ENCODE peak calls at places on chromosomes 2 and 18, in seven cellular contexts. J is HepG2, W is GM23338, T is GM12878, N is upper lobe of left lung, R is Panc1, X is HCT116. A is an unnamed sample. For H3K4me1, the result is how much of the 10 kb centered on the place peaks cover.

GRCh38 chr2:101806123-101806522 is 108.6 kb downstream of the MAP4K4 start:
- ATAC-seq in J (no peak), T (peak), R (no peak), X (peak), W (peak), N (peak), A (no peak)

GRCh38 chr2:197307933-197308521 is 2.6 kb downstream of the ANKRD44 start:
- ATAC-seq in W (no peak), X (no peak), N (no peak), J (no peak), T (peak), R (no peak), A (no peak)

GRCh38 chr2:236904389-236905263 is 181.1 kb upstream of the COPS8 start:
- ATAC-seq in R (no peak), N (no peak), X (no peak), T (no peak), W (no peak), J (no peak), A (no peak)

GRCh38 chr18:7117390-7118355 is at the start of gene LAMA1:
- ATAC-seq in J (peak), X (no peak), W (peak), T (no peak), N (peak), R (peak), A (no peak)

GRCh38 chr18:48621240-48621639 is 82.4 kb downstream of the CTIF start:
- ATAC-seq in J (no peak), N (no peak), R (no peak), W (no peak), X (no peak), T (no peak), A (no peak)

GRCh38 chr2:88852753-88853402 is 161.4 kb downstream of the RPIA start:
- ATAC-seq in R (no peak), N (no peak), T (no peak), W (no peak), J (no peak), X (no peak), A (no peak)

GRCh38 chr18:75478996-75479870 is 51.7 kb upstream of the SMIM21 start:
- ATAC-seq in X (peak), T (peak), R (peak), J (peak), N (peak), W (peak), A (peak)

GRCh38 chr2:74221604-74222299 is 23.3 kb downstream of the MTHFD2 start:
- ATAC-seq in N (no peak), W (peak), J (peak), X (peak), T (peak), R (peak), A (no peak)

GRCh38 chr2:209965723-209966122 is 36.7 kb upstream of the RPE start:
- ATAC-seq in R (no peak), J (no peak), N (no peak), T (no peak), W (no peak), X (no peak), A (no peak)

GRCh38 chr2:14560686-14561085 is 71.8 kb upstream of the LRATD1 start:
- ATAC-seq in T (no peak), W (no peak), X (no peak), N (no peak), R (no peak), J (no peak), A (no peak)

GRCh38 chr18:36350839-36351474 is 53.4 kb downstream of the FHOD3 start:
- ATAC-seq in W (peak), J (no peak), R (no peak), T (peak), N (no peak), X (no peak), A (no peak)

DNA sequence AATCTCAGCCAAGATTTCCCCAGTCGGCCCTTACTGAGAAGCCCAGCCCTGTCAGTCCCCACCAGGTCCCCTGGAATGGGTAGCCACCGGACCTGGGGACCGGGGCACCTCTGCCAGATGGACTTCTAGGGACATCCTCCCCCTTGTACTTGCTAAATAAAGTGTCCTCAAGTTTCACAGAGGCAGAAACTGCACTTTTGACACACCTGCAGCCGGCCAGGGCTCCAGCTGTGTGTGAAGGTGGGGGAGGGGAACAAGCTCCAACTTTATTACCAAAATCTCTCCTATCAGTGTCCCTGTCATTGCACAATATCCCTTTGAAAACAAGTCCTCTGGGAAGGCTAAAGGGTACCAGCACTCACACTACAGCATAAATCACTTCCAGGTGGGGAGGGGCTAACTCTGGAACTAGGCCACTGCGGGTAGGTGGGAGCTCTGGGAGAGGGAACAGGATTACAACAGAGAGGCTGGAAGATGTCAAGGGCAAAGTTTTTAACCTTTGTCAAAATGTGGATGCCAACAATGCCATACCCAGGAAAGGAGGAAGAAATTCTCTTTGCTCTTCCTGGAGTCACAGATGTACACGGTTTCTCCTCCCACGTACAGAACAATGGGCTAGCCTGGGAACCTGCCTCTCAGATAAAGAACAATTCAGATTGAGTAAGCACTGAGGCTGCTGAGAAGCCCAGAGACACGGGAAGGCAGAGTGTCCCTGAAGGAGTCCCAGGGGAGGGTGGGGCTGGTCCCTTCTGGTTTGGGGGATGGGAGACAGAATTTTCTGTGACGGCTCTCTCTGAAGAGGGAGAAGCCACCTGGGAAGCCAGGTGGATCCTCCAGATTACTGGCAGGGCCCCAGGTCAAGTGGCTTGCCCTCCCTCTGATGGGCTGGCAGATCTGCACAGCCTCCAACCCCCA is 11.0 kb downstream of the SDC1 start:
- ATAC-seq in W (no peak), X (no peak), T (peak), N (no peak), R (no peak), J (peak), A (no peak)
- H3K4me1 ChIP-seq in W (under half), X (under half), T (half or more), N (half or more), R (under half), J (half or more), A (under half)

DNA sequence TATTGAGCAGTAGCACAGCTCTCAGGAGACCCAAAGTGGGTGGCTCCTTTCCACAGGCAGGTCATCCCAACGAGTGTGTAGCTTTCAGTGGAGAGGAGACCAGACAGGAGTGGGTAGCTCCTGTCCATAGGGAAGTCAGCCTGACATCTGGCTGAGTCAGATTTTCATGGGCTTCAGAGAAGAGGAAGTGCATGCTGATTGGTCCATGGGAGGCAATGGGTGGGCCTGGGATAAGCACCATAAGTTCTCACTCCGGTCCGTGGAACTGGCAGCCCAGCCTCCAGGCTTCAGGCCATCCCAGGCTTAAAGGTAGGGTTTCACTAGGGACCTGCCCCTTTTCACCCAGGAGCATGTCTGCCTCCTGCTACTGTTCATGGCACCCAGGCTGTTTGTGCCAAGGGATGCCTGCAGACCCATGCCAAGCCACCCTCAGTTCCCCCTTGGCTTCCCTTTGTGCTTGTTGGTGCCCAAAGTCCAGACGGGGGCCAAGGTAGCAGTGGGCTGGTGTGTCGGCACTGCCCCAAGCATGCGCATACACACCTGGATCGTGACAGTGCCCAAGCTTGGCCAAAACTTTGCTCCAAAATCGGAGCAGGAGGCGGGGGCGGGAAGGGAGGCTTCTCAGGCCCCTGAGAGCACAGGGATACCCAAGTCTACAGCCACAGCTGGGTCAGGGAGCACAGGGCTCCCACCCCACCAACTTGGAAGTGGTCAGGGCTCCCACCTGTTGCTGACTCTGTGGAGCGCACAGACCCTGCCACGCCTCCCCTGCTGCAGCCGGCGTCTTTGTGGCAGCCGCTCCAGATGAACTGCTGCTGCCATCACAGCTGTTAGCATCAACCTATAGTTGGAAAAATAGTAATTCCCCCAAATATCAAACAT is 26.4 kb downstream of the MARCHF7 start:
- ATAC-seq in W (peak), J (peak), X (peak), R (peak), T (peak), N (peak), A (no peak)
- TF ChIP-seq POLR2AphosphoS5 in W (no peak), J (no peak), X (no peak), R (no peak), T (peak), N (no peak), A (no peak)

GRCh38 chr2:181368036-181368435 is 89.2 kb upstream of the ITGA4 start:
- ATAC-seq in J (no peak), X (no peak), N (no peak), R (no peak), W (no peak), T (no peak), A (no peak)

GRCh38 chr2:181371195-181371594 is 86.0 kb upstream of the ITGA4 start:
- ATAC-seq in W (no peak), R (no peak), J (no peak), N (no peak), T (no peak), X (no peak), A (no peak)

GRCh38 chr2:181372656-181373055 is 84.5 kb upstream of the ITGA4 start:
- ATAC-seq in N (no peak), T (no peak), R (no peak), J (no peak), X (no peak), W (no peak), A (no peak)

GRCh38 chr2:181371782-181372292 is 85.3 kb upstream of the ITGA4 start:
- ATAC-seq in N (no peak), X (no peak), W (no peak), J (no peak), R (no peak), T (no peak), A (peak)

GRCh38 chr2:181370126-181370525 is 87.1 kb upstream of the ITGA4 start:
- ATAC-seq in J (no peak), X (no peak), T (no peak), N (no peak), W (no peak), R (no peak), A (no peak)
- H3K4me3 ChIP-seq in J (no peak), X (no peak), T (no peak), N (no peak), W (no peak), R (no peak), A (no peak)

DNA sequence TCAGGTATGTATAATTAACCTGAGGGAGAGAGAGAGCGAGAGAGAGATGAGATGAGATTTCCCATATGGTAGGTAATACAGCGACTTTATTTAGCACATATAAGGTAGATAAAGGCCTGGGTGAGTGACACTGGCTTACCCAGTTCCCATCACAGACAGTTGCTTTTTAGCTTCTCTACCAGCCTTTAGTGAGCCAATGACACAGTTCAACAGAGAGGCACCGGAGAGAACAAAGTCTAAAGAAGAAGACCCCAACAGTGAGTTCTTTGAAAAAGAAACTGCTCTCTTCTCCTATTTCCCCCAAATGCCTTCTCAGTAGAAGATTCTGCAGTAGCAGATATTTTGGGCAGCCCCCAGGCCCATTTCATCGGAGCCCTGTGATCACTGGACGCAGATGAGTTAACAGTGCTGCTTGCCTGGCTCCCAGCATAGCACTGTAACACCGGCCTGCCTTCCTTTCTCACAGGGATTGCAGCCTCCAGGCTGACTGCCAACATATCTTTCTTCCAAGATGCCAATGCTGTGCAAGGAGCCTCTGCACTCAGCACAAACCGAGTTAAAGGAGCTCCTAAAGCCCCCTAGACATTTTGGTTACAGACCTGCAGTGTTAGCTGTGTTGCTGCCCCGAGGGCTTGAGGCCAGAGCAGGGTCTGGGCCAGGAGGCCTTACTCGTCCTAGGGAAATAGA is 58.7 kb upstream of the EML4 start:
- ATAC-seq in R (peak), W (peak), X (no peak), N (no peak), T (no peak), J (peak), A (peak)
- H3K4me1 ChIP-seq in R (under half), W (under half), X (under half), N (under half), T (under half), J (half or more), A (under half)

GRCh38 chr2:70851704-70852103 is 16.1 kb upstream of the CD207 start:
- ATAC-seq in R (no peak), X (no peak), N (peak), W (no peak), T (peak), J (no peak), A (no peak)

GRCh38 chr2:70855679-70856078 is 20.1 kb upstream of the CD207 start:
- ATAC-seq in T (no peak), N (no peak), X (no peak), J (no peak), R (no peak), W (no peak), A (no peak)

GRCh38 chr2:70850905-70851304 is 15.3 kb upstream of the CD207 start:
- ATAC-seq in W (no peak), X (no peak), T (no peak), R (no peak), N (no peak), J (no peak), A (no peak)

GRCh38 chr2:70854416-70854815 is 18.8 kb upstream of the CD207 start:
- ATAC-seq in W (no peak), X (no peak), N (no peak), J (no peak), T (no peak), R (no peak), A (no peak)

GRCh38 chr2:70852824-70853223 is 17.2 kb upstream of the CD207 start:
- ATAC-seq in X (no peak), J (no peak), R (no peak), T (no peak), N (no peak), W (no peak), A (no peak)
- TF ChIP-seq POLR2AphosphoS5 in X (no peak), J (no peak), R (no peak), T (no peak), N (no peak), W (no peak), A (no peak)

DNA sequence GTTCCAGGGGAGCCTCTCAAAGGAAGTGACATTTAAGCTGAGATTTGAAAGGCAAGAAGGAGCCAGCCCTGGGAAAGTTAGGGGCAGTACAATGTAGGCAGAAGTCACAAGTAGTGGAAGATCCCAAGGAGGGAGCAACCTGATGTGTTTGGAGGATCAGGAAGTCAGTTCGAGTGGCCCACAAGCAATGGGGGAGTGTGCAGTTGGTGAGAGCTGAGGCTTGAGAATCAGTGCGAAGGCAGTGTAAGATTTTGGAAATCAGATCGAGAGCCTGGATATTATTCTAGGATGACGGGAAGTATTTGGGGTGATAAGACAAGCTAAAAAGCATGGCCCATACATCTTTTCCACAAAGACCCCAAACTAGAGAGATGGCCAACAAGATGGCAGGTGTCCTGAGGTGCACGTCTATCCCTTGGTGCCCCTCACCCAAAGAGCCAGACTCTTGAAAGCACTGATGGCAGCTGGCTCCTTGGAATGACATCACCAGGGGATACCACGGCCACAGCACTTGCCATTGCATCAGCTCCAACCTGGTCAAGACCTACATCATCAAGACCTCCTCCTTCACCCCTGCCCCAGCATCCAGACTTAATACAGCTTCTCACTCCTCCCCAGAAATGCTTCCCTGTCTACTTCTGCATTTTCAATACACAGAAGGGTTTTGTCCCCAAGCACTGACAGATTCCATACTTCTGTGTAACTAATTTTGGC is 127.2 kb downstream of the BCL2 start:
- ATAC-seq in X (no peak), J (no peak), R (no peak), N (peak), T (peak), W (no peak), A (no peak)
- H3K4me3 ChIP-seq in X (no peak), J (no peak), R (no peak), N (no peak), T (no peak), W (no peak), A (no peak)

GRCh38 chr2:206611191-206611590 is 31.1 kb upstream of the FAM237A start:
- ATAC-seq in X (no peak), R (no peak), N (no peak), T (no peak), W (no peak), J (no peak), A (no peak)

GRCh38 chr2:206615417-206616089 is 26.7 kb upstream of the FAM237A start:
- ATAC-seq in R (no peak), J (peak), T (no peak), X (peak), N (no peak), W (no peak), A (no peak)

GRCh38 chr2:206610451-206610850 is 31.8 kb upstream of the FAM237A start:
- ATAC-seq in X (no peak), J (no peak), W (no peak), R (no peak), N (no peak), T (no peak), A (no peak)

GRCh38 chr2:206614825-206615224 is 27.5 kb upstream of the FAM237A start:
- ATAC-seq in W (no peak), J (peak), N (no peak), X (peak), R (no peak), T (no peak), A (no peak)

GRCh38 chr2:206611736-206612135 is 30.6 kb upstream of the FAM237A start:
- ATAC-seq in J (no peak), W (peak), R (no peak), N (no peak), T (no peak), X (no peak), A (no peak)
- H3K4me1 ChIP-seq in J (under half), W (under half), R (under half), N (under half), T (under half), X (under half), A (under half)

DNA sequence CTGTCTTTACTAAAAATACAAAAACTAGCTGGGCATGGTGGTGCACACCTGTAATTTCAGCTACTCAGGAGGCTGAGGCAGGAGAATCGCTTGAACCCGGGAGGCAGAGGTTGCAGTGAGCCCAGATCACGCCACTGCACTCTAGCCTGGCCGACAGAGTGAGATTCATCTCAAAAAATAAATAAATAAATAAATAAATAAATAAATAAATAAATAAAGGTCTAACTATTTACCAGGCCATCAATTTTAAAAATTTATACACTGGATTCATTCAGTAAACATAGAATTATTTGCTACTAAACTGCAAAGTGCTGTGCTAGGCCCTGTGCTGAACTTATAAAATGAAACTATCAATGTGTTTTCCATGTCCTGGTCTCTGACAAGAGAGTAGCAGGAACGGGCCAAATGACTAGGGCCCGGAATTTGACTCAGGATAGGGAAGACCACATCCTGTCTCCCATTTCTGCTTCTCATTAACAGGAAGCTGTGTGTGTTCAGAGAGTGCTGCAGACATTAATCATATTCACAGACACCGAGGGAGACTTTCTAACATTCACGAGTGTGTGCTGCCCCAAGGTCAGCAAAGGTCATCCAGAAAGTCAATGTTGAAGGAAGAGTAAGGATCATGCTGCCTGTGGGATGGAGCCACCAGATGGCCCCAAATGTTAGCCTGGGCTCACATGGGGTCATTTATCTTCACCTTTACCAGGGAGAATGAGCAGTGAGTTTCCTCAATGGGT is 95.8 kb downstream of the SPP2 start:
- ATAC-seq in J (no peak), N (no peak), R (no peak), T (no peak), W (no peak), X (no peak), A (no peak)
- TF ChIP-seq POLR2AphosphoS5 in J (no peak), N (no peak), R (no peak), T (no peak), W (no peak), X (no peak), A (no peak)

A was measured in gastroesophageal sphincter.